ENCODE peak calls at places on chromosomes 1 and 21, in ten cellular contexts. V, K, T, N, H, L, I, F, E and G are unnamed samples.

GRCh38 chr1:42820813-42821212 is 3.6 kb upstream of the SVBP start:
- DNase-seq in L (no peak), H (no peak), N (peak), F (no peak), E (no peak), T (no peak), I (peak), K (no peak), V (no peak), G (no peak)

GRCh38 chr1:206082831-206083695 is 30.1 kb downstream of the RHEX start:
- DNase-seq in K (no peak), T (no peak), E (no peak), N (no peak), H (no peak), I (no peak), F (no peak), V (no peak), L (no peak), G (no peak)

GRCh38 chr1:59738591-59739015 is 76.1 kb upstream of the HOOK1 start:
- DNase-seq in K (no peak), H (no peak), T (no peak), I (no peak), E (no peak), V (peak), F (no peak), N (no peak), L (no peak), G (no peak)

GRCh38 chr1:114390960-114391359 is 120.0 kb downstream of the TRIM33 start:
- DNase-seq in F (no peak), H (no peak), L (no peak), I (no peak), V (no peak), T (no peak), K (no peak), E (no peak), N (no peak), G (no peak)

GRCh38 chr1:3222042-3222692 is 153.2 kb downstream of the PRDM16 start:
- DNase-seq in T (no peak), H (peak), F (no peak), V (peak), L (no peak), K (no peak), N (no peak), E (no peak), I (no peak), G (no peak)

GRCh38 chr1:9058465-9058864 is 11.0 kb downstream of the SLC2A5 start:
- DNase-seq in K (no peak), H (no peak), N (no peak), E (no peak), L (no peak), V (peak), F (no peak), T (no peak), I (no peak), G (no peak)

GRCh38 chr21:35020902-35021301 is 28.2 kb downstream of the RUNX1 start:
- DNase-seq in N (no peak), F (no peak), E (no peak), H (no peak), V (no peak), T (no peak), K (no peak), I (no peak), L (no peak), G (no peak)

GRCh38 chr21:45102391-45102932 is 28.1 kb downstream of the ADARB1 start:
- DNase-seq in E (no peak), T (peak), N (no peak), H (peak), V (no peak), L (no peak), K (no peak), I (no peak), F (no peak), G (no peak)

GRCh38 chr1:87203890-87204289 is 124.8 kb upstream of the LMO4 start:
- DNase-seq in H (no peak), K (no peak), N (no peak), V (no peak), E (no peak), I (no peak), L (no peak), F (peak), T (no peak), G (no peak)

GRCh38 chr1:59856725-59857338 is 42.1 kb downstream of the HOOK1 start:
- DNase-seq in E (no peak), L (no peak), V (peak), H (peak), I (no peak), T (no peak), K (no peak), F (no peak), N (no peak), G (no peak)

GRCh38 chr1:87451229-87451900 is 122.7 kb downstream of the LMO4 start:
- DNase-seq in N (no peak), F (no peak), V (no peak), T (no peak), K (no peak), I (no peak), L (no peak), E (no peak), H (no peak), G (no peak)

GRCh38 chr1:232463226-232463625 is 166.7 kb downstream of the SIPA1L2 start:
- DNase-seq in V (no peak), N (no peak), E (no peak), L (no peak), H (no peak), I (no peak), K (no peak), F (no peak), T (no peak), G (no peak)

GRCh38 chr1:195745170-195746009 is 862.9 kb downstream of the KCNT2 start:
- DNase-seq in F (no peak), T (no peak), I (no peak), E (no peak), N (no peak), L (no peak), H (no peak), V (no peak), K (no peak), G (no peak)

GRCh38 chr1:5993553-5994510 is 1.6 kb upstream of the NPHP4 start:
- DNase-seq in E (no peak), H (no peak), F (no peak), N (peak), I (peak), T (no peak), V (no peak), K (no peak), L (no peak), G (no peak)

GRCh38 chr1:6554907-6555778 is at the start of gene TAS1R1:
- DNase-seq in I (no peak), N (no peak), K (no peak), T (no peak), V (no peak), H (peak), E (no peak), L (no peak), F (no peak), G (peak)

GRCh38 chr1:14849038-14849437 is 250.6 kb downstream of the KAZN start:
- DNase-seq in H (no peak), N (no peak), I (no peak), K (no peak), L (peak), F (no peak), E (no peak), V (no peak), T (no peak), G (no peak)

GRCh38 chr1:22326931-22327330 is 124.7 kb upstream of the ZBTB40 start:
- DNase-seq in T (no peak), E (no peak), V (no peak), K (no peak), L (peak), F (no peak), H (no peak), I (peak), N (no peak), G (no peak)

GRCh38 chr1:239308701-239309333 is 77.6 kb upstream of the CHRM3 start:
- DNase-seq in I (peak), H (peak), K (no peak), E (peak), L (no peak), T (peak), F (no peak), V (no peak), N (peak), G (peak)

GRCh38 chr1:78254517-78254916 is 208.8 kb downstream of the GIPC2 start:
- DNase-seq in V (no peak), E (no peak), K (no peak), I (no peak), L (no peak), F (no peak), N (no peak), H (no peak), T (no peak), G (no peak)

GRCh38 chr1:31431351-31431750 is 18.3 kb downstream of the SERINC2 start:
- DNase-seq in I (no peak), E (no peak), K (no peak), F (no peak), L (no peak), T (no peak), V (no peak), N (no peak), H (peak), G (no peak)

GRCh38 chr1:100543640-100544039 is 5.7 kb downstream of the GPR88 start:
- DNase-seq in V (peak), T (peak), I (peak), F (no peak), E (no peak), N (peak), H (no peak), L (no peak), K (no peak), G (no peak)

GRCh38 chr1:41482906-41483895 is 1.3 kb downstream of the EDN2 start:
- DNase-seq in F (no peak), H (no peak), N (no peak), I (no peak), E (peak), V (no peak), L (no peak), T (no peak), K (no peak), G (no peak)

GRCh38 chr1:174160109-174160473 is 771 bp downstream of the RABGAP1L start:
- DNase-seq in L (peak), H (peak), N (peak), F (no peak), T (peak), K (peak), E (peak), I (no peak), V (peak), G (peak)

GRCh38 chr1:174156437-174156836 is 2.9 kb upstream of the RABGAP1L start:
- DNase-seq in I (no peak), T (no peak), H (no peak), E (no peak), K (no peak), N (no peak), F (no peak), V (no peak), L (no peak), G (no peak)

GRCh38 chr1:174158767-174159252 is 510 bp upstream of the RABGAP1L start:
- DNase-seq in L (no peak), E (no peak), K (no peak), I (no peak), H (no peak), T (no peak), F (no peak), N (no peak), V (no peak), G (no peak)

GRCh38 chr1:174159253-174160108 is at the start of gene RABGAP1L:
- DNase-seq in I (peak), E (peak), N (peak), K (peak), H (peak), L (peak), T (peak), F (peak), V (peak), G (peak)

DNA sequence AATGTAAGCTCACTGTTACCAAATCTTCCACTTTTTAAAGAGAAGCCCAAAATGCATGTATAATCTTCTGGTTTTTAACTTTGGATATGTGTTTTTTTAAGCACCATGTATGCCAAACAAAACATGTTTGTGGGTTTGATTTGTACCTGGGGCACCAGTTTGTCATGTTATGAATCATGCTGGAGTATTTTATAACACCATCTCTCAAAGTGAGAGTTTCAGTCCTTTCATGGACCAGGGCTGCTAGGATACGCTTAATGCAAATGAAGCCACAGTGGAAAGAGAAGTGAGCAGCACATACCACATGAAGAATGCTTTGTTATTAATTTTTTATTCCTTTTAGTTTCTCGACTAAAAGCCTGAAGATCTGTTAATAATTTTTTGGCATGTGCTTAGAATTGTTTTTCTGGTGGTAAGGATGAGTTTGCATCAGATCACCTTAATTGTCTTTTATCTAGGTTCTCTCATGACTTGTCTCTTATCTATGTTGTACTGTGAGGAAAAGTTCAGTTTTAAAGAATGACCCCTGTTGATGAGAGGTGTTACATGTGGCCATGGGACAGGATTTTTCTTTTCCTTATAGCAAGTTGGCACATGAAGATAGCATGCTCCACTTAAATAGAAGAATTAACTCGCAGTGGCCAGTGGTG is 2.0 kb upstream of the RABGAP1L start:
- DNase-seq in N (peak), E (no peak), V (no peak), H (no peak), F (no peak), L (no peak), I (no peak), T (no peak), K (no peak), G (no peak)
- TF ChIP-seq EP300 in N (no peak), E (no peak), V (no peak), H (no peak), F (no peak), L (no peak), I (no peak), T (no peak), K (no peak), G (no peak)

DNA sequence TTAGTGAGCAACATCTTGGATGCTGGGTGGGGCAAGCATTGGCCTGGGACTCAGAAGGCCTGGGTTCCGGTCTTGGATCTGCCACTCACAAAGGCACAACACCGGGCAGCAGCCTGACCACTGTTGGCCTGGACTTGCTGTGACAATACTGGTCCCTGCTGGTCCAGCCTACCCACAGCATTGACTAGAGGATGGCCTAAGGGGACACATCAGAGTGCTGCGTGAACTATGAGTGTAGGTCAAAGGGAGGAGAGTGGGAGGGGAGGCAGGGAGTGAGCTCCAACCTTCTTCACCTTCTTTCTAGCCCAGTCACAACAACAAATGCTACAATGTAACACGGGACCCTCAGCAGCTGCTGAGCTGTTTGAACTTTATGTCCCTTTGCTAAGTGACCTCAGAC is 31.1 kb downstream of the TMEM50A start:
- DNase-seq in F (no peak), T (no peak), E (no peak), I (no peak), L (no peak), K (no peak), V (peak), N (peak), H (no peak), G (no peak)
- TF ChIP-seq EP300 in F (no peak), T (no peak), E (no peak), I (no peak), L (no peak), K (no peak), V (no peak), N (no peak), H (no peak), G (no peak)

GRCh38 chr1:34885405-34886247 is 26.1 kb upstream of the SMIM12 start:
- DNase-seq in T (no peak), N (peak), E (no peak), H (peak), V (no peak), L (no peak), F (no peak), K (no peak), I (peak), G (no peak)
- TF ChIP-seq EP300 in T (no peak), N (no peak), E (no peak), H (no peak), V (no peak), L (no peak), F (no peak), K (no peak), I (no peak), G (no peak)

GRCh38 chr21:33302055-33302454 is 22.7 kb upstream of the IFNAR1 start:
- DNase-seq in N (no peak), F (no peak), V (no peak), H (no peak), I (peak), T (no peak), L (no peak), E (no peak), K (no peak), G (no peak)

GRCh38 chr21:33302796-33303195 is 22.0 kb upstream of the IFNAR1 start:
- DNase-seq in K (no peak), V (peak), H (no peak), T (peak), I (peak), E (no peak), F (no peak), N (no peak), L (no peak), G (no peak)

GRCh38 chr21:33301632-33302002 is 23.2 kb upstream of the IFNAR1 start:
- DNase-seq in F (no peak), L (no peak), K (no peak), H (no peak), I (peak), V (no peak), T (no peak), E (no peak), N (no peak), G (no peak)

GRCh38 chr21:33299181-33299752 is 25.5 kb upstream of the IFNAR1 start:
- DNase-seq in I (no peak), E (no peak), T (no peak), V (no peak), F (no peak), N (no peak), L (no peak), K (no peak), H (peak), G (no peak)

GRCh38 chr21:33300701-33301631 is 23.8 kb upstream of the IFNAR1 start:
- DNase-seq in V (no peak), H (no peak), F (no peak), T (no peak), K (no peak), I (peak), E (peak), L (no peak), N (peak), G (no peak)
- TF ChIP-seq EP300 in V (no peak), H (no peak), F (no peak), T (no peak), K (no peak), I (no peak), E (peak), L (no peak), N (peak), G (no peak)

GRCh38 chr1:76425104-76425842 is 350.7 kb downstream of the ST6GALNAC3 start:
- DNase-seq in F (no peak), I (no peak), E (no peak), K (no peak), V (no peak), H (no peak), T (no peak), N (no peak), L (no peak), G (no peak)

GRCh38 chr1:76428027-76428426 is 353.5 kb downstream of the ST6GALNAC3 start:
- DNase-seq in E (no peak), N (no peak), T (no peak), H (no peak), K (no peak), L (no peak), F (no peak), V (no peak), I (no peak), G (no peak)

GRCh38 chr1:76425843-76426145 is 351.2 kb downstream of the ST6GALNAC3 start:
- DNase-seq in K (no peak), L (no peak), F (no peak), E (no peak), H (no peak), N (no peak), I (no peak), T (no peak), V (no peak), G (no peak)

GRCh38 chr1:76430532-76430931 is 356.0 kb downstream of the ST6GALNAC3 start:
- DNase-seq in K (no peak), H (no peak), E (no peak), T (no peak), N (no peak), I (no peak), L (no peak), F (no peak), V (no peak), G (no peak)

GRCh38 chr1:76426606-76427005 is 352.1 kb downstream of the ST6GALNAC3 start:
- DNase-seq in E (no peak), L (no peak), V (no peak), K (no peak), F (no peak), H (no peak), I (no peak), N (no peak), T (no peak), G (no peak)
- TF ChIP-seq EP300 in E (no peak), L (no peak), V (no peak), K (no peak), F (no peak), H (no peak), I (no peak), N (no peak), T (no peak), G (no peak)